ENCODE peak calls at places on chromosome 18, in four cellular contexts. One of them, this sample, is unnamed.

GRCh38 chr18:34880882-34881852 is 160.0 kb upstream of the MAPRE2 start:
- DNase-seq in ACHN: peak
- DNase-seq in WERI-Rb-1: no peak
- DNase-seq in Peyer's patch: no peak
- DNase-seq in this sample: no peak

GRCh38 chr18:59923539-59924196 is 23.9 kb downstream of the PMAIP1 start:
- DNase-seq in ACHN: no peak
- DNase-seq in WERI-Rb-1: no peak
- DNase-seq in Peyer's patch: no peak
- DNase-seq in this sample: no peak

GRCh38 chr18:63578357-63578958 is 8.7 kb upstream of the SERPINB13 start:
- DNase-seq in ACHN: peak
- DNase-seq in WERI-Rb-1: peak
- DNase-seq in Peyer's patch: no peak
- DNase-seq in this sample: peak

GRCh38 chr18:3115430-3116025 is 102.6 kb upstream of the LPIN2 start:
- DNase-seq in ACHN: no peak
- DNase-seq in WERI-Rb-1: no peak
- DNase-seq in Peyer's patch: no peak
- DNase-seq in this sample: no peak

GRCh38 chr18:6744816-6745455 is 15.4 kb downstream of the ARHGAP28 start:
- DNase-seq in ACHN: no peak
- DNase-seq in WERI-Rb-1: no peak
- DNase-seq in Peyer's patch: no peak
- DNase-seq in this sample: no peak

GRCh38 chr18:41940506-41941215 is 14.4 kb upstream of the PIK3C3 start:
- DNase-seq in ACHN: peak
- DNase-seq in WERI-Rb-1: no peak
- DNase-seq in Peyer's patch: no peak
- DNase-seq in this sample: no peak

GRCh38 chr18:75454022-75454795 is 26.7 kb upstream of the SMIM21 start:
- DNase-seq in ACHN: no peak
- DNase-seq in WERI-Rb-1: no peak
- DNase-seq in Peyer's patch: no peak
- DNase-seq in this sample: no peak

GRCh38 chr18:2513616-2514015 is 57.7 kb downstream of the METTL4 start:
- DNase-seq in ACHN: no peak
- DNase-seq in WERI-Rb-1: no peak
- DNase-seq in Peyer's patch: no peak
- DNase-seq in this sample: no peak

GRCh38 chr18:49768051-49768391 is 45.3 kb downstream of the ACAA2 start:
- DNase-seq in ACHN: peak
- DNase-seq in WERI-Rb-1: peak
- DNase-seq in Peyer's patch: peak
- DNase-seq in this sample: peak

GRCh38 chr18:72871091-72871490 is 3.3 kb upstream of the NETO1 start:
- DNase-seq in ACHN: no peak
- DNase-seq in WERI-Rb-1: no peak
- DNase-seq in Peyer's patch: no peak
- DNase-seq in this sample: no peak

GRCh38 chr18:63162271-63163014 is 157.1 kb downstream of the BCL2 start:
- DNase-seq in ACHN: no peak
- DNase-seq in WERI-Rb-1: no peak
- DNase-seq in Peyer's patch: peak
- DNase-seq in this sample: no peak

GRCh38 chr18:42192251-42193248 is 237.5 kb downstream of the PIK3C3 start:
- DNase-seq in ACHN: peak
- DNase-seq in WERI-Rb-1: no peak
- DNase-seq in Peyer's patch: no peak
- DNase-seq in this sample: no peak

GRCh38 chr18:32093523-32093922 is 1.8 kb downstream of the RNF138 start:
- DNase-seq in ACHN: no peak
- DNase-seq in WERI-Rb-1: no peak
- DNase-seq in Peyer's patch: no peak
- DNase-seq in this sample: no peak

GRCh38 chr18:45291616-45292612 is 323.4 kb upstream of the SLC14A2 start:
- DNase-seq in ACHN: no peak
- DNase-seq in WERI-Rb-1: no peak
- DNase-seq in Peyer's patch: no peak
- DNase-seq in this sample: peak

GRCh38 chr18:49135871-49136270 is 185.1 kb upstream of the SMAD7 start:
- DNase-seq in ACHN: no peak
- DNase-seq in WERI-Rb-1: peak
- DNase-seq in Peyer's patch: no peak
- DNase-seq in this sample: peak

GRCh38 chr18:61466736-61467135 is 133.5 kb downstream of the CDH20 start:
- DNase-seq in ACHN: no peak
- DNase-seq in WERI-Rb-1: no peak
- DNase-seq in Peyer's patch: no peak
- DNase-seq in this sample: no peak

GRCh38 chr18:9608298-9608697 is 6.1 kb downstream of the PPP4R1 start:
- DNase-seq in ACHN: no peak
- DNase-seq in WERI-Rb-1: no peak
- DNase-seq in Peyer's patch: no peak
- DNase-seq in this sample: no peak

GRCh38 chr18:60411715-60412114 is 39.1 kb upstream of the MC4R start:
- DNase-seq in ACHN: no peak
- DNase-seq in WERI-Rb-1: peak
- DNase-seq in Peyer's patch: no peak
- DNase-seq in this sample: peak

GRCh38 chr18:79395761-79396404 is at the start of gene NFATC1:
- DNase-seq in ACHN: peak
- DNase-seq in WERI-Rb-1: peak
- DNase-seq in Peyer's patch: peak
- DNase-seq in this sample: no peak

GRCh38 chr18:10526211-10526949 is 553 bp downstream of the NAPG start:
- DNase-seq in ACHN: peak
- DNase-seq in WERI-Rb-1: peak
- DNase-seq in Peyer's patch: peak
- DNase-seq in this sample: no peak

GRCh38 chr18:24054130-24054529 is 39.6 kb downstream of the TTC39C start:
- DNase-seq in ACHN: no peak
- DNase-seq in WERI-Rb-1: no peak
- DNase-seq in Peyer's patch: no peak
- DNase-seq in this sample: no peak

GRCh38 chr18:45765740-45766139 is 41.8 kb downstream of the SLC14A1 start:
- DNase-seq in ACHN: no peak
- DNase-seq in WERI-Rb-1: no peak
- DNase-seq in Peyer's patch: no peak
- DNase-seq in this sample: no peak

GRCh38 chr18:43396266-43396665 is 119.0 kb upstream of the SYT4 start:
- DNase-seq in ACHN: peak
- DNase-seq in WERI-Rb-1: no peak
- DNase-seq in Peyer's patch: no peak
- DNase-seq in this sample: peak

GRCh38 chr18:80023173-80023572 is 11.1 kb upstream of the RBFA start:
- DNase-seq in ACHN: peak
- DNase-seq in WERI-Rb-1: peak
- DNase-seq in Peyer's patch: no peak
- DNase-seq in this sample: no peak

GRCh38 chr18:79879566-79879965 is 71.9 kb downstream of the SLC66A2 start:
- DNase-seq in ACHN: no peak
- DNase-seq in WERI-Rb-1: no peak
- DNase-seq in Peyer's patch: no peak
- DNase-seq in this sample: no peak

GRCh38 chr18:26440644-26441043 is 107.7 kb downstream of the KCTD1 start:
- DNase-seq in ACHN: no peak
- DNase-seq in WERI-Rb-1: no peak
- DNase-seq in Peyer's patch: no peak
- DNase-seq in this sample: no peak

GRCh38 chr18:1657888-1658287 is 753.2 kb downstream of the ADCYAP1 start:
- DNase-seq in ACHN: no peak
- DNase-seq in WERI-Rb-1: no peak
- DNase-seq in Peyer's patch: no peak
- DNase-seq in this sample: no peak

GRCh38 chr18:582465-582864 is 2.3 kb downstream of the CETN1 start:
- DNase-seq in ACHN: no peak
- DNase-seq in WERI-Rb-1: no peak
- DNase-seq in Peyer's patch: no peak
- DNase-seq in this sample: no peak

GRCh38 chr18:32911660-32912284 is 138.9 kb upstream of the KLHL14 start:
- DNase-seq in ACHN: no peak
- DNase-seq in WERI-Rb-1: no peak
- DNase-seq in Peyer's patch: no peak
- DNase-seq in this sample: no peak

This sample was measured in NCI-H524.